ENCODE peak calls at places on chromosomes 11 and 22, in ten cellular contexts. S, X, H, Q, C, F, E, G, V and J are unnamed samples. For H3K4me1, the result is how much of the 10 kb centered on the place peaks cover.

GRCh38 chr11:13047884-13048283 is 38.8 kb downstream of the RASSF10 start:
- DNase-seq in S (no peak), X (no peak), H (no peak), Q (no peak), C (no peak), F (no peak), E (no peak), G (no peak), V (no peak), J (no peak)

GRCh38 chr11:67082071-67082791 is 25.6 kb downstream of the RHOD start:
- DNase-seq in S (no peak), X (peak), H (no peak), Q (no peak), C (no peak), F (no peak), E (no peak), G (no peak), V (no peak), J (peak)

GRCh38 chr11:78168539-78169477 is 19.6 kb downstream of the KCTD21 start:
- DNase-seq in S (peak), X (no peak), H (no peak), Q (peak), C (peak), F (peak), E (no peak), G (no peak), V (no peak), J (peak)

GRCh38 chr11:106327134-106327533 is 249.7 kb downstream of the AASDHPPT start:
- DNase-seq in S (no peak), X (no peak), H (no peak), Q (no peak), C (no peak), F (no peak), E (no peak), G (no peak), V (no peak), J (no peak)

GRCh38 chr11:37905707-37906417 is 1307.8 kb upstream of the RAG2 start:
- DNase-seq in S (no peak), X (no peak), H (peak), Q (no peak), C (no peak), F (no peak), E (peak), G (peak), V (no peak), J (no peak)

GRCh38 chr22:38618258-38618657 is 37.9 kb downstream of the FAM227A start:
- DNase-seq in S (no peak), X (no peak), H (no peak), Q (no peak), C (no peak), F (no peak), E (no peak), G (no peak), V (no peak), J (no peak)

GRCh38 chr11:1478544-1478943 is 8.0 kb downstream of the MOB2 start:
- DNase-seq in S (peak), X (no peak), H (no peak), Q (no peak), C (peak), F (no peak), E (no peak), G (no peak), V (no peak), J (peak)

GRCh38 chr22:50074551-50075042 is 10.6 kb downstream of the MLC1 start:
- DNase-seq in S (peak), X (no peak), H (no peak), Q (no peak), C (no peak), F (no peak), E (peak), G (no peak), V (no peak), J (no peak)

GRCh38 chr22:37381489-37381888 is 45.8 kb downstream of the ELFN2 start:
- DNase-seq in S (no peak), X (no peak), H (peak), Q (no peak), C (no peak), F (no peak), E (peak), G (no peak), V (no peak), J (no peak)

GRCh38 chr22:49941507-49942316 is 18.9 kb upstream of the PIM3 start:
- DNase-seq in S (no peak), X (no peak), H (no peak), Q (no peak), C (no peak), F (no peak), E (no peak), G (no peak), V (no peak), J (no peak)

GRCh38 chr11:129720156-129720555 is 95.5 kb upstream of the TMEM45B start:
- DNase-seq in S (no peak), X (no peak), H (no peak), Q (no peak), C (no peak), F (no peak), E (no peak), G (no peak), V (peak), J (no peak)

GRCh38 chr11:95863486-95864140 is 60.3 kb downstream of the MTMR2 start:
- DNase-seq in S (no peak), X (no peak), H (no peak), Q (no peak), C (no peak), F (no peak), E (no peak), G (peak), V (no peak), J (no peak)

GRCh38 chr11:61690706-61691377 is 10.7 kb downstream of the DAGLA start:
- DNase-seq in S (no peak), X (no peak), H (no peak), Q (no peak), C (no peak), F (no peak), E (peak), G (no peak), V (no peak), J (no peak)

GRCh38 chr11:79412761-79413160 is 28.1 kb downstream of the TENM4 start:
- DNase-seq in S (no peak), X (no peak), H (peak), Q (no peak), C (no peak), F (no peak), E (no peak), G (no peak), V (no peak), J (no peak)

GRCh38 chr11:14075118-14075601 is 112.6 kb downstream of the SPON1 start:
- DNase-seq in S (no peak), X (no peak), H (peak), Q (no peak), C (no peak), F (no peak), E (peak), G (peak), V (no peak), J (no peak)
- H3K4me3 ChIP-seq in S (no peak), X (no peak), H (no peak), Q (no peak), C (no peak), F (no peak), E (peak), G (no peak), V (no peak), J (no peak)

GRCh38 chr22:40002935-40003715 is 8.4 kb downstream of the FAM83F start:
- DNase-seq in S (peak), X (no peak), H (no peak), Q (no peak), C (no peak), F (no peak), E (no peak), G (no peak), V (no peak), J (no peak)
- H3K4me1 ChIP-seq in S (under half), X (under half), H (half or more), Q (under half), C (under half), F (under half), E (under half), G (under half), V (half or more), J (under half)

DNA sequence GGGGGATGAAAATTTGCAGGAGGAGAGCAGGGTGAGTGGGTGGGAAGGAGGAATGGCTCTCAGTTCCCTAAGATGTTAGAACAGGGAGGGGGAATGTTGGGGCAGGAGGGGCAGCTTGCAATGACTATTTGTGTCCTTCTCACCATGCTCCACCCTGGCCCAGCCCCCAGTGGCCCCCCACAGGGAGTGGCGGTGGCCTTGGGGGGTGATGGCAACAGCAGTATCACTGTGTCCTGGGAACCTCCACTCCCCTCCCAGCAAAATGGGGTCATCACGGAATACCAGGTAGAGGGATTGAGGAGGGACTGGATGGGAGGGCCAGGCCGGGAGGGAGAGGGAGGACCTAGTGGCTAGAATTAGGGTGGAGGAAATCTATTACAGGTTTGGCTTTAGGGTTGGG is 10.2 kb downstream of the ROBO3 start:
- DNase-seq in S (no peak), X (no peak), H (no peak), Q (no peak), C (peak), F (no peak), E (no peak), G (no peak), V (peak), J (no peak)
- H3K4me3 ChIP-seq in S (no peak), X (no peak), H (no peak), Q (no peak), C (peak), F (no peak), E (no peak), G (peak), V (no peak), J (no peak)

GRCh38 chr22:27576413-27576812 is 225.1 kb downstream of the MN1 start:
- DNase-seq in S (no peak), X (no peak), H (peak), Q (no peak), C (peak), F (no peak), E (no peak), G (peak), V (no peak), J (peak)

GRCh38 chr22:27576815-27577564 is 224.6 kb downstream of the MN1 start:
- DNase-seq in S (no peak), X (no peak), H (no peak), Q (no peak), C (peak), F (no peak), E (no peak), G (no peak), V (no peak), J (no peak)

GRCh38 chr22:27574651-27575050 is 226.9 kb downstream of the MN1 start:
- DNase-seq in S (no peak), X (no peak), H (no peak), Q (no peak), C (no peak), F (no peak), E (no peak), G (no peak), V (no peak), J (no peak)

GRCh38 chr22:27573992-27574391 is 227.6 kb downstream of the MN1 start:
- DNase-seq in S (no peak), X (no peak), H (no peak), Q (no peak), C (no peak), F (no peak), E (no peak), G (no peak), V (no peak), J (no peak)

DNA sequence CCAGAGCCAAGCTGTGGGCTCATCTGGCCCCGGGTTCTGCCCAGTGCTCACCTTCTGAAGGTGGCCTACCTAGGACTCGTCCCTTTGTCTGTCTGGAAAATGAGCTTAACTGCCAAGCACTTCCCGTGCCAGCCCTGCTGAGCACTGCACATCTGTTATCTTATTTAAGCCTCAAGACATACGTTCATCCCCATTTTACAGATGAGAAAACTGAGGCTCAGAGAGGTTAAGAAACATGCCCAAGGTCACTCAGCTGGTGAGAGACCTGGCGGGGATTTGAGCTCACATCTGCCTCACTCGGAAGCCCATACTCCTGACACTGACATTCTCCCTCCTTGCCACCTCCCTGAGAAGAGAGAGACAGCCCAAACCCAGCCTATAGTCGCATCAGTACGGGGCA is 226.2 kb downstream of the MN1 start:
- DNase-seq in S (no peak), X (no peak), H (no peak), Q (no peak), C (no peak), F (no peak), E (no peak), G (no peak), V (no peak), J (no peak)
- H3K4me1 ChIP-seq in S (under half), X (under half), H (under half), Q (under half), C (under half), F (under half), E (under half), G (under half), V (under half), J (under half)

GRCh38 chr11:65611028-65611757 is 2.8 kb downstream of the MAP3K11 start:
- DNase-seq in S (no peak), X (no peak), H (no peak), Q (no peak), C (peak), F (no peak), E (no peak), G (no peak), V (no peak), J (peak)
- H3K4me3 ChIP-seq in S (no peak), X (no peak), H (no peak), Q (no peak), C (peak), F (peak), E (peak), G (peak), V (no peak), J (peak)

DNA sequence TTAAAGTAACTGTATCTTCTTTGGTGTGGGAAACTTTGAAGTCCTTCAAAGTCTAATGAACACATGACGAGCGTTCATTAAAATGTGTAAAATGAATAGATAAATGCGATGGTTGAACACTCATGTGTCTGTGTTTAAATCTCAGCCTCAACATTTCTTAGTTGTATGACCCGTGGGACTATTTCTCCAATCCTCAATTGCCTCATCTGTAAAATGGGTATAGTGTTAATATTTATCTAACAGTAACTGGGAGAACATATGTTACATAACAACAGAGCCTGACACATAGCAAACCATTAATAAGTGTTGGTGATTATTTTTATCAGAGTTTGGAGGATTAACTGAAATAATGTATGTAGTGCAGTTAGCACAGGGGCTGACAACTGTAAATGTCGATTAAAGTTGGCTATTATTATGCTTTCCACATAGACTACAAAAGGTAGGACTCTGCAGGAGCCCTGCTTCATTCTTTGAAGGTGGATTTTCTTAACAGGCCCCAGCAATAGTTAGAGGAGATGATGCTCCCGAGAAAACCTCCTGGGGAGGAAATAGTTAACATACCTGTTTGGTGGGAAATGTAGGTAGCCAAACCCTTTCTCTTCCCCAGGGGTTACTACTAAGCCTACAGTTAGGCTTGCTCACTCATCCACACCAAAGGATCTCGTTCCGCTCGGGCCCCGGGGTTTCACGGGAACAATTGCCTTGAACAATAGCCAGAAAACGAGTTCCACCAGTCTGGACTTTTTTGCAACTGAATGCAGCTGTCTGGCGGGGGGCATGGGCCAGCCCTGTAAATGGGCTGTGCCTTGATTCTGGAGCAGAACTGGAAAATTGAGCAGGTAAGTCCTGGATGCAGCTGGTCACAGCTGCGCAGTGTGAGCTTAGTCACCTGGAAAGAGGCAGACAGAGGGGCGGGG is 133.4 kb downstream of the DBX1 start:
- DNase-seq in S (no peak), X (no peak), H (peak), Q (no peak), C (no peak), F (no peak), E (peak), G (peak), V (peak), J (peak)
- H3K4me1 ChIP-seq in S (under half), X (under half), H (half or more), Q (under half), C (half or more), F (under half), E (under half), G (under half), V (half or more), J (under half)

DNA sequence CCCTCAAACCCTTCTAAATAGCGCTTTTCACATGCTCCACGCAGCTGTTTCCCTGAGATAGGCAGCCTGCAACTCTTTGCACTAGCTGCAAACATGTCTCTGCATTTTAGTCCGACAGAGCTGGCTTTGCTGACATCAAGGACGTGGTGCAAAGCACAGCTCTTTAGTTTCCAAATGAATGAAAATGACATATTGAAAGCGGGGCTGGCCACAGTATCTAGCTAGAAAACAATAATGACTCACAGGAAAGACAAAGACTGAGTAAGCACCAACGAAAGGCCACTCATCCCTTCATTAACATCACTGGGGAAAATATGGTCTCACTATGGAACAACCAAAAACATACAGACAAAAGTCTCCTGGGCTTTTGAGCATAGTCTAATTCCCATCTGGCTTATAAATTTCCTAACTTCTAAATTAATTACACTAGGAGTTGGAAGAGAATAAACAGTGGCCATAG is 15.3 kb upstream of the ZC3H12C start:
- DNase-seq in S (no peak), X (no peak), H (peak), Q (no peak), C (no peak), F (no peak), E (no peak), G (peak), V (no peak), J (no peak)
- H3K4me3 ChIP-seq in S (no peak), X (no peak), H (no peak), Q (no peak), C (no peak), F (no peak), E (no peak), G (peak), V (no peak), J (no peak)

GRCh38 chr22:22857607-22858558 is 29.7 kb upstream of the IGLL5 start:
- DNase-seq in S (no peak), X (no peak), H (no peak), Q (no peak), C (no peak), F (no peak), E (no peak), G (no peak), V (no peak), J (no peak)

GRCh38 chr22:22856364-22856763 is 31.3 kb upstream of the IGLL5 start:
- DNase-seq in S (no peak), X (no peak), H (no peak), Q (no peak), C (no peak), F (no peak), E (no peak), G (no peak), V (no peak), J (no peak)

GRCh38 chr22:22858559-22858937 is 29.1 kb upstream of the IGLL5 start:
- DNase-seq in S (no peak), X (no peak), H (no peak), Q (no peak), C (no peak), F (no peak), E (no peak), G (no peak), V (no peak), J (no peak)

GRCh38 chr22:22855617-22856308 is 31.9 kb upstream of the IGLL5 start:
- DNase-seq in S (no peak), X (peak), H (no peak), Q (no peak), C (no peak), F (no peak), E (peak), G (peak), V (no peak), J (no peak)

DNA sequence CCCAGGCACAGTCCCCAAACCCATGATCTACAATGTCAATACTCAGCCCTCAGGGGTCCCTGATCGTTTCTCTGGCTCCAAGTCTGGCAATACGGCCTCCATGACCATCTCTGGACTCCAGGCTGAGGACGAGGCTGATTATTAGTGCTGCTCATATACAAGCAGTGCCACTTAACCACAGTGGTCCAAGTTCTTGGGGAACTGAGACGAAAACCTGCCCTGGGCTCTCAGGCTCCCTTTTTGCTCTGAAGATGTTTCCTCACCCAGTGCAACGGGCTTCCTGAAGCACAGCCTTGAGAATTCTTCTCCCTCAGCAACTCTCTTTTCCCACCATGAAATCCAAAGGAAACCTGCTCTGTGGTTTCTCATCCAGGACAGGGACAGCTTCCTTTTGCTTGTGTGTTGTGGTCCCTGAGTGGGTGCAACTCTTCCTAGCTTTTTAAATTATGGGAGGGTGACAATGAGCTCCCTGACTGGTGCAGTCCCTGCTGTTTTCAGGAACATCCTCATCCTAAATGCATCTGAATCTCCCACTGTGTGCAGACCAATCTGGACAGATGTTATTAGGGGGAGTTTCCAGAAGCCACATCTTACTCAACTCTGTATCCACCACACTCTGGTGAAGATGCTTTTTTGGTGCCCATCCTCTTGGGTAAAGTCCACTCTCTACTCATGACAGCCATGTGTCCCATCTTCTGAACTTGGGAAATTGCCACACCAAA is 30.6 kb upstream of the IGLL5 start:
- DNase-seq in S (no peak), X (no peak), H (no peak), Q (no peak), C (no peak), F (no peak), E (no peak), G (no peak), V (no peak), J (no peak)
- H3K4me1 ChIP-seq in S (under half), X (half or more), H (under half), Q (under half), C (under half), F (under half), E (under half), G (under half), V (under half), J (under half)

GRCh38 chr22:45317551-45318167 is 7.9 kb downstream of the FAM118A start:
- DNase-seq in S (peak), X (no peak), H (peak), Q (peak), C (peak), F (peak), E (peak), G (peak), V (no peak), J (peak)
- H3K4me3 ChIP-seq in S (no peak), X (no peak), H (no peak), Q (no peak), C (no peak), F (peak), E (no peak), G (no peak), V (no peak), J (no peak)